ENCODE peak calls at places on chromosomes 6 and 20, in nine cellular contexts. U is activated gamma-delta T cell treated with Interleukin-2 at 50 U/mL for 16 hours; X is activated naive CD4-positive, alpha-beta T cell treated with anti-CD3 and anti-CD28 coated beads, Interleukin-2, amount 50 U/mL, for 72 hours; O is nephron progenitor cell; I is skeletal muscle cell; K is brain microvascular endothelial cell; J is HuH-7.5; B is EL; F is AG08396. W is an unnamed sample.

GRCh38 chr6:84522135-84522535 is 242.3 kb downstream of the TBX18 start:
- DNase-seq in K (peak), I (peak), F (peak), O (no peak), X (no peak), B (peak), J (no peak), U (no peak), W (peak)

GRCh38 chr6:150598401-150598800 is 1.3 kb upstream of the PLEKHG1 start:
- DNase-seq in J (no peak), O (no peak), B (no peak), I (no peak), X (no peak), U (no peak), F (no peak), K (no peak), W (no peak)

GRCh38 chr6:45714795-45715507 is 300.7 kb downstream of the CLIC5 start:
- DNase-seq in I (peak), K (peak), J (peak), F (peak), U (peak), O (peak), B (peak), X (no peak), W (peak)

GRCh38 chr6:46736913-46737312 is 1.7 kb upstream of the PLA2G7 start:
- DNase-seq in K (no peak), O (no peak), U (no peak), I (no peak), F (no peak), X (no peak), J (no peak), B (no peak), W (no peak)

GRCh38 chr20:53718142-53718481 is 124.5 kb upstream of the ZNF217 start:
- DNase-seq in X (no peak), U (no peak), K (no peak), I (no peak), B (no peak), J (no peak), F (no peak), O (no peak), W (no peak)

GRCh38 chr6:170284866-170285469 is 5.9 kb downstream of the DLL1 start:
- DNase-seq in U (no peak), I (no peak), F (no peak), K (no peak), B (no peak), J (no peak), O (no peak), X (no peak), W (no peak)

GRCh38 chr20:61173966-61174725 is 77.9 kb upstream of the CDH4 start:
- DNase-seq in B (peak), X (no peak), I (no peak), O (no peak), U (no peak), K (no peak), F (peak), J (no peak), W (no peak)

GRCh38 chr20:47361268-47361665 is 4.8 kb upstream of the ZMYND8 start:
- DNase-seq in X (no peak), U (no peak), K (no peak), F (no peak), B (no peak), I (no peak), O (no peak), J (no peak), W (no peak)

GRCh38 chr20:51542033-51542893 is at the start of gene NFATC2:
- DNase-seq in I (no peak), J (peak), O (peak), U (peak), B (no peak), K (no peak), F (no peak), X (peak), W (no peak)